ENCODE peak calls at places on chromosomes 1 and 21, in eight cellular contexts. One of them, this sample, is unnamed. For H3K36me3, the result is how much of the 10 kb centered on the place peaks cover.

GRCh38 chr1:224542783-224543440 is 73.2 kb upstream of the CNIH3 start:
- DNase-seq in endothelial cell of umbilical vein: peak
- DNase-seq in ovary: no peak
- DNase-seq in body of pancreas: no peak
- DNase-seq in uterus: no peak
- DNase-seq in tibial nerve: no peak
- DNase-seq in stomach: no peak
- DNase-seq in vagina: no peak
- DNase-seq in this sample: no peak

GRCh38 chr1:46278807-46279206 is 24.6 kb downstream of the LRRC41 start:
- DNase-seq in endothelial cell of umbilical vein: no peak
- DNase-seq in ovary: peak
- DNase-seq in body of pancreas: no peak
- DNase-seq in uterus: peak
- DNase-seq in tibial nerve: no peak
- DNase-seq in stomach: no peak
- DNase-seq in vagina: no peak
- DNase-seq in this sample: no peak

GRCh38 chr1:5707566-5708178 is 284.6 kb downstream of the NPHP4 start:
- DNase-seq in endothelial cell of umbilical vein: no peak
- DNase-seq in ovary: no peak
- DNase-seq in body of pancreas: no peak
- DNase-seq in uterus: no peak
- DNase-seq in tibial nerve: no peak
- DNase-seq in stomach: no peak
- DNase-seq in vagina: no peak
- DNase-seq in this sample: peak

GRCh38 chr1:172279951-172280350 is 140.5 kb upstream of the C1orf105 start:
- DNase-seq in endothelial cell of umbilical vein: no peak
- DNase-seq in ovary: no peak
- DNase-seq in body of pancreas: no peak
- DNase-seq in uterus: no peak
- DNase-seq in tibial nerve: no peak
- DNase-seq in stomach: no peak
- DNase-seq in vagina: no peak
- DNase-seq in this sample: no peak

GRCh38 chr1:155226188-155226909 is 17.9 kb downstream of the MTX1 start:
- DNase-seq in endothelial cell of umbilical vein: peak
- DNase-seq in ovary: peak
- DNase-seq in body of pancreas: peak
- DNase-seq in uterus: peak
- DNase-seq in tibial nerve: peak
- DNase-seq in stomach: peak
- DNase-seq in vagina: no peak
- DNase-seq in this sample: peak

GRCh38 chr1:93004566-93005251 is 43.4 kb upstream of the DIPK1A start:
- DNase-seq in endothelial cell of umbilical vein: no peak
- DNase-seq in ovary: no peak
- DNase-seq in body of pancreas: no peak
- DNase-seq in uterus: no peak
- DNase-seq in tibial nerve: no peak
- DNase-seq in stomach: no peak
- DNase-seq in vagina: no peak
- DNase-seq in this sample: no peak

GRCh38 chr1:27704958-27705357 is 20.8 kb upstream of the FAM76A start:
- DNase-seq in endothelial cell of umbilical vein: no peak
- DNase-seq in ovary: no peak
- DNase-seq in body of pancreas: no peak
- DNase-seq in uterus: no peak
- DNase-seq in tibial nerve: no peak
- DNase-seq in stomach: no peak
- DNase-seq in vagina: no peak
- DNase-seq in this sample: no peak

GRCh38 chr1:119160851-119161250 is 20.4 kb upstream of the WARS2 start:
- DNase-seq in endothelial cell of umbilical vein: peak
- DNase-seq in ovary: no peak
- DNase-seq in body of pancreas: no peak
- DNase-seq in uterus: no peak
- DNase-seq in tibial nerve: no peak
- DNase-seq in stomach: no peak
- DNase-seq in vagina: no peak
- DNase-seq in this sample: no peak

GRCh38 chr1:60108223-60108622 is 34.7 kb upstream of the C1orf87 start:
- DNase-seq in endothelial cell of umbilical vein: no peak
- DNase-seq in ovary: no peak
- DNase-seq in body of pancreas: no peak
- DNase-seq in uterus: no peak
- DNase-seq in tibial nerve: no peak
- DNase-seq in stomach: no peak
- DNase-seq in vagina: no peak
- DNase-seq in this sample: no peak

GRCh38 chr1:1181938-1182410 is 8.3 kb downstream of the TTLL10 start:
- DNase-seq in endothelial cell of umbilical vein: no peak
- DNase-seq in ovary: peak
- DNase-seq in body of pancreas: peak
- DNase-seq in uterus: no peak
- DNase-seq in tibial nerve: no peak
- DNase-seq in stomach: no peak
- DNase-seq in vagina: no peak
- DNase-seq in this sample: peak

GRCh38 chr1:228058981-228059535 is 23.4 kb upstream of the ARF1 start:
- DNase-seq in endothelial cell of umbilical vein: no peak
- DNase-seq in ovary: no peak
- DNase-seq in body of pancreas: no peak
- DNase-seq in uterus: peak
- DNase-seq in tibial nerve: no peak
- DNase-seq in stomach: no peak
- DNase-seq in vagina: no peak
- DNase-seq in this sample: no peak

GRCh38 chr1:198523183-198523942 is 17.1 kb downstream of the ATP6V1G3 start:
- DNase-seq in endothelial cell of umbilical vein: no peak
- DNase-seq in ovary: no peak
- DNase-seq in body of pancreas: no peak
- DNase-seq in uterus: no peak
- DNase-seq in tibial nerve: no peak
- DNase-seq in stomach: no peak
- DNase-seq in vagina: no peak
- DNase-seq in this sample: no peak

GRCh38 chr1:59041878-59042277 is 255.0 kb upstream of the FGGY start:
- DNase-seq in endothelial cell of umbilical vein: no peak
- DNase-seq in ovary: no peak
- DNase-seq in body of pancreas: no peak
- DNase-seq in uterus: peak
- DNase-seq in tibial nerve: no peak
- DNase-seq in stomach: no peak
- DNase-seq in vagina: no peak
- DNase-seq in this sample: no peak

GRCh38 chr21:35219719-35220118 is 170.6 kb upstream of the RUNX1 start:
- DNase-seq in endothelial cell of umbilical vein: no peak
- DNase-seq in ovary: no peak
- DNase-seq in body of pancreas: no peak
- DNase-seq in uterus: no peak
- DNase-seq in tibial nerve: no peak
- DNase-seq in stomach: no peak
- DNase-seq in vagina: no peak
- DNase-seq in this sample: no peak

GRCh38 chr1:6971048-6971447 is 185.8 kb downstream of the CAMTA1 start:
- DNase-seq in endothelial cell of umbilical vein: no peak
- DNase-seq in ovary: no peak
- DNase-seq in body of pancreas: no peak
- DNase-seq in uterus: no peak
- DNase-seq in tibial nerve: no peak
- DNase-seq in stomach: no peak
- DNase-seq in vagina: no peak
- DNase-seq in this sample: no peak

GRCh38 chr1:246221390-246222240 is 285.5 kb downstream of the SMYD3 start:
- DNase-seq in endothelial cell of umbilical vein: no peak
- DNase-seq in ovary: no peak
- DNase-seq in body of pancreas: no peak
- DNase-seq in uterus: no peak
- DNase-seq in tibial nerve: no peak
- DNase-seq in stomach: no peak
- DNase-seq in vagina: no peak
- DNase-seq in this sample: no peak

GRCh38 chr1:25797939-25798338 is 2.1 kb upstream of the SELENON start:
- DNase-seq in endothelial cell of umbilical vein: no peak
- DNase-seq in ovary: no peak
- DNase-seq in body of pancreas: peak
- DNase-seq in uterus: no peak
- DNase-seq in tibial nerve: no peak
- DNase-seq in stomach: peak
- DNase-seq in vagina: no peak
- DNase-seq in this sample: no peak

GRCh38 chr1:64691631-64692030 is 53.2 kb upstream of the RAVER2 start:
- DNase-seq in endothelial cell of umbilical vein: peak
- DNase-seq in ovary: no peak
- DNase-seq in body of pancreas: no peak
- DNase-seq in uterus: no peak
- DNase-seq in tibial nerve: no peak
- DNase-seq in stomach: no peak
- DNase-seq in vagina: no peak
- DNase-seq in this sample: no peak

GRCh38 chr21:42746593-42747266 is 93.3 kb downstream of the PDE9A start:
- DNase-seq in endothelial cell of umbilical vein: no peak
- DNase-seq in ovary: no peak
- DNase-seq in body of pancreas: no peak
- DNase-seq in uterus: no peak
- DNase-seq in tibial nerve: no peak
- DNase-seq in stomach: peak
- DNase-seq in vagina: no peak
- DNase-seq in this sample: peak

GRCh38 chr1:18339161-18339560 is 141.6 kb upstream of the KLHDC7A start:
- DNase-seq in endothelial cell of umbilical vein: no peak
- DNase-seq in ovary: no peak
- DNase-seq in body of pancreas: no peak
- DNase-seq in uterus: no peak
- DNase-seq in tibial nerve: no peak
- DNase-seq in stomach: no peak
- DNase-seq in vagina: no peak
- DNase-seq in this sample: no peak

GRCh38 chr1:234488954-234489691 is 10.1 kb upstream of the TARBP1 start:
- DNase-seq in endothelial cell of umbilical vein: no peak
- DNase-seq in ovary: no peak
- DNase-seq in body of pancreas: no peak
- DNase-seq in uterus: no peak
- DNase-seq in tibial nerve: no peak
- DNase-seq in stomach: no peak
- DNase-seq in vagina: peak
- DNase-seq in this sample: no peak
- H3K27ac ChIP-seq in endothelial cell of umbilical vein: no peak
- H3K27ac ChIP-seq in ovary: no peak
- H3K27ac ChIP-seq in body of pancreas: no peak
- H3K27ac ChIP-seq in uterus: no peak
- H3K27ac ChIP-seq in tibial nerve: no peak
- H3K27ac ChIP-seq in stomach: no peak
- H3K27ac ChIP-seq in vagina: no peak
- H3K27ac ChIP-seq in this sample: peak

DNA sequence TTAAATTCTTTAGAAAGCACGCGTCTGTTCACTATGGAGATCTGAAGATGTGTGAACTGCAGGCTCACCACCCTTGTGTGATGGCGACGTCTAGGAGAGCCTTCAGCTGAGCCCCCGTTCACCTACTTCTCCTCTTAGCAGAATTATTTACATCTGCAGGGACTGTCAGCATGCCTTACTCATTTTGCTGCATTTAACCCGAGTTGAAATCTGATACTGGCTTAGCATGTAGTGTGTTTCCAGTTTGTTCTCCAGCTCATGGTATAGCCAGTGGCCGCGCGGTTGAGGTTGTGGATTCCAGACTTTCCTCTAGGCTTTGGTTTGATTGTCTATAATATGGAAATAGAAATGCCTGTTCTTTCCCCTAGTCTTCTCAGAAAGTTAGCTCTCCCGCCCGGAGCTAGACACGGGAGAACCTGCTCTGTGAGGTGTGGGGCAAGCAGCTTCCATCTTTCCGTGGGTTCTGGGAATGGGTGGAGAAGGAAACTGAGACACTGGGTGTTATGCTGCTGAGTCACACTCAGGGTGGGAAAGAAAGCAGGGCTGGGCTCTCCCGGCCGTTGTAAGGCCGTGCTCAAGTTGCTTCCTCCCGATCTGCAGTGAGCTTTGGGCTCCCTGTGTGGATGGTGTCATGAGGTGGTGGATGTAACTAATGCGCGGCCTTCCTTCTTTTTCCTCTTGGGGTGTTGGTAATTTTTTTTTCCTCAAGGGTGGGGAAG is 206.8 kb upstream of the TMEM51 start:
- DNase-seq in endothelial cell of umbilical vein: peak
- DNase-seq in ovary: no peak
- DNase-seq in body of pancreas: no peak
- DNase-seq in uterus: no peak
- DNase-seq in tibial nerve: no peak
- DNase-seq in stomach: peak
- DNase-seq in vagina: no peak
- DNase-seq in this sample: no peak
- TF ChIP-seq POLR2A in endothelial cell of umbilical vein: no peak
- TF ChIP-seq POLR2A in ovary: no peak
- TF ChIP-seq POLR2A in body of pancreas: no peak
- TF ChIP-seq POLR2A in uterus: no peak
- TF ChIP-seq POLR2A in tibial nerve: no peak
- TF ChIP-seq POLR2A in stomach: no peak
- TF ChIP-seq POLR2A in vagina: no peak
- TF ChIP-seq POLR2A in this sample: no peak

DNA sequence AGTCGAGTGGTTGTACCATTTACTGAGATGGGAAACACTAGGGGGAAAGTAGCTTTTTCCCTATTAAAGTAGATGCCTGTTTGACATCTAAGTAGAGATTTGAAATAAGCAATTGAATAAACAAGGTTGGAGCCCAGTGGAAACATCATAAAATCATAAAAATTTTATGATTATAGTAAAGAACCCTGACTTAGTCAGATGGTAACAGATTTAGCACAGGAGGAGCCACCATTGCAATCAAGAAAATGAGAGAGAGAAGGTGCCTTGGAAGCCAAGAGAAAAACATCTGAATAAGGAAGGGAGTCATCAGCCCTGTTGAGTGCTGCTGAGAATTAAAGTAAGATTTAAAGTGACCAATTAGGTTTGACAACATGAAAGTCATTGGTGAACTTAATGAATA is 49.8 kb downstream of the SMG7 start:
- DNase-seq in endothelial cell of umbilical vein: no peak
- DNase-seq in ovary: no peak
- DNase-seq in body of pancreas: no peak
- DNase-seq in uterus: no peak
- DNase-seq in tibial nerve: no peak
- DNase-seq in stomach: no peak
- DNase-seq in vagina: no peak
- DNase-seq in this sample: no peak
- H3K36me3 ChIP-seq in endothelial cell of umbilical vein: under half
- H3K36me3 ChIP-seq in ovary: under half
- H3K36me3 ChIP-seq in body of pancreas: under half
- H3K36me3 ChIP-seq in uterus: under half
- H3K36me3 ChIP-seq in tibial nerve: under half
- H3K36me3 ChIP-seq in stomach: under half
- H3K36me3 ChIP-seq in vagina: under half
- H3K36me3 ChIP-seq in this sample: under half

DNA sequence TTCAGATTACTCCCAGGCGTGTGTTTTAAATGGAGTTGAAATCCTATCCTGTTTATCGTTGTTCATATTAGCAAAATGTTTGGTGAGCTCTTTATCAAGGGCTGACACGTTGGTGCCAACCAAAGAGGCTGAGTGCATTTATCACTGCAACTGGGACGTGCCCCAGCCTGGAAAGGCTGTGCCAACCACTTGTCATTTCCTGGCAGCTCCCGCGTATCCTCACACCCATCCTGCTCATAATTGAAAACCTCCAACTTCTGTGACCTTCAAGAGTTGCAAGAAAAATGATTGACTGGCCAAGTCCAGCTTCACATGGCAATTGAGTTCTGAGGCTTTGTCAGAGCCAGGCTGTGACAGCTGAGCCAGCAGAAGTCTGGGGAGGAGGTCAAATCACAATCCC is 43.7 kb upstream of the KCNA3 start:
- DNase-seq in endothelial cell of umbilical vein: no peak
- DNase-seq in ovary: no peak
- DNase-seq in body of pancreas: no peak
- DNase-seq in uterus: no peak
- DNase-seq in tibial nerve: no peak
- DNase-seq in stomach: no peak
- DNase-seq in vagina: no peak
- DNase-seq in this sample: no peak
- H3K27ac ChIP-seq in endothelial cell of umbilical vein: no peak
- H3K27ac ChIP-seq in ovary: no peak
- H3K27ac ChIP-seq in body of pancreas: no peak
- H3K27ac ChIP-seq in uterus: no peak
- H3K27ac ChIP-seq in tibial nerve: no peak
- H3K27ac ChIP-seq in stomach: no peak
- H3K27ac ChIP-seq in vagina: no peak
- H3K27ac ChIP-seq in this sample: no peak

This sample was measured in Peyer's patch.